ENCODE peak calls at places on chromosomes 16 and 17, in seven cellular contexts. One of them, this sample, is unnamed.

GRCh38 chr16:12311309-12311708 is 334.8 kb downstream of the SNX29 start:
- DNase-seq in lung: no peak
- DNase-seq in lower lobe of right lung: no peak
- DNase-seq in body of pancreas: no peak
- DNase-seq in kidney: no peak
- DNase-seq in OCI-LY7: no peak
- DNase-seq in PC-9: no peak
- DNase-seq in this sample: peak; percentile 52

GRCh38 chr16:970379-970765 is 412 bp downstream of the LMF1 start:
- DNase-seq in lung: no peak
- DNase-seq in lower lobe of right lung: peak; percentile 57
- DNase-seq in PC-9: no peak
- DNase-seq in kidney: no peak
- DNase-seq in OCI-LY7: no peak
- DNase-seq in body of pancreas: no peak
- DNase-seq in this sample: peak; percentile 91

GRCh38 chr16:9124908-9125584 is 33.6 kb downstream of the HAPSTR1 start:
- DNase-seq in PC-9: no peak
- DNase-seq in lung: peak; percentile 27
- DNase-seq in kidney: no peak
- DNase-seq in body of pancreas: no peak
- DNase-seq in OCI-LY7: no peak
- DNase-seq in lower lobe of right lung: no peak
- DNase-seq in this sample: peak; percentile 73

GRCh38 chr17:69042308-69042707 is 18.4 kb downstream of the ABCA9 start:
- DNase-seq in PC-9: no peak
- DNase-seq in lung: no peak
- DNase-seq in lower lobe of right lung: no peak
- DNase-seq in body of pancreas: no peak
- DNase-seq in OCI-LY7: no peak
- DNase-seq in kidney: no peak
- DNase-seq in this sample: no peak

GRCh38 chr17:40071720-40072480 is 9.1 kb downstream of the THRA start:
- DNase-seq in OCI-LY7: no peak
- DNase-seq in body of pancreas: peak; percentile 95
- DNase-seq in lower lobe of right lung: peak; percentile 85
- DNase-seq in lung: peak; percentile 84
- DNase-seq in kidney: peak; percentile 96
- DNase-seq in PC-9: no peak
- DNase-seq in this sample: peak; percentile 36

GRCh38 chr17:69300222-69300621 is 26.7 kb downstream of the ABCA5 start:
- DNase-seq in PC-9: no peak
- DNase-seq in kidney: no peak
- DNase-seq in lower lobe of right lung: no peak
- DNase-seq in lung: no peak
- DNase-seq in body of pancreas: no peak
- DNase-seq in OCI-LY7: no peak
- DNase-seq in this sample: no peak

GRCh38 chr17:13728751-13729150 is 127.0 kb upstream of the HS3ST3A1 start:
- DNase-seq in PC-9: no peak
- DNase-seq in lung: no peak
- DNase-seq in body of pancreas: no peak
- DNase-seq in OCI-LY7: no peak
- DNase-seq in kidney: no peak
- DNase-seq in lower lobe of right lung: no peak
- DNase-seq in this sample: no peak

GRCh38 chr16:31305219-31305618 is 45.4 kb downstream of the ITGAM start:
- DNase-seq in PC-9: no peak
- DNase-seq in lung: no peak
- DNase-seq in kidney: no peak
- DNase-seq in lower lobe of right lung: no peak
- DNase-seq in OCI-LY7: no peak
- DNase-seq in body of pancreas: no peak
- DNase-seq in this sample: no peak

GRCh38 chr17:31699281-31699680 is 159.8 kb downstream of the COPRS start:
- DNase-seq in body of pancreas: peak; percentile 15
- DNase-seq in kidney: no peak
- DNase-seq in lower lobe of right lung: no peak
- DNase-seq in OCI-LY7: no peak
- DNase-seq in lung: no peak
- DNase-seq in PC-9: no peak
- DNase-seq in this sample: no peak

GRCh38 chr17:74635418-74635817 is 11.9 kb upstream of the CD300E start:
- DNase-seq in kidney: no peak
- DNase-seq in lower lobe of right lung: no peak
- DNase-seq in PC-9: no peak
- DNase-seq in body of pancreas: no peak
- DNase-seq in OCI-LY7: no peak
- DNase-seq in lung: no peak
- DNase-seq in this sample: peak; percentile 55

GRCh38 chr17:31758646-31759045 is 100.4 kb downstream of the COPRS start:
- DNase-seq in lung: no peak
- DNase-seq in OCI-LY7: no peak
- DNase-seq in body of pancreas: no peak
- DNase-seq in lower lobe of right lung: no peak
- DNase-seq in PC-9: no peak
- DNase-seq in kidney: no peak
- DNase-seq in this sample: no peak

DNA sequence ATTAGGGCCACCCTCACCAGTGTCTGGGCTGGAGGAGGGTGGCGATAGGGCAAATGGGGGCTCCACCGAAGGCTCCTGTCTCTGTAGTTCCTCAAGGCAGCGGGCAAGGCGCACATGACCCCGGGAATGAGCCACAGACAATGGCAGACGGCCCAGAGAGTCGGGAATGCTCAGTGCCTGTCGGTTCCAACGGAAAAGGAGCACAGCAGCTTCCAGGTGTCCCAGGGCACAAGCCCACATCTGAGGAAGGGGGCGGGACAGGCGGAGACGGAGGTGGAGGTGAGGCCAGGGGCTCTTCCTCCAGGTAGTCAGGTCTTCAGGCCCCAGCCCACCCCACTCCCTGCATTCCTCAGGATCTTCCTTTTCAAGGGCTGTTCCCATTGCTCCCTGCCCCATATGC is 5.1 kb upstream of the SPAG7 start:
- DNase-seq in lower lobe of right lung: no peak
- DNase-seq in kidney: peak; percentile 65
- DNase-seq in PC-9: no peak
- DNase-seq in body of pancreas: no peak
- DNase-seq in OCI-LY7: no peak
- DNase-seq in lung: no peak
- DNase-seq in this sample: peak; percentile 83
- H3K36me3 ChIP-seq in lower lobe of right lung: peaks cover 81% of the 10 kb centered on the region
- H3K36me3 ChIP-seq in kidney: peaks cover 19% of the 10 kb centered on the region
- H3K36me3 ChIP-seq in PC-9: no peaks in the 10 kb centered on the region
- H3K36me3 ChIP-seq in body of pancreas: no peaks in the 10 kb centered on the region
- H3K36me3 ChIP-seq in OCI-LY7: peaks cover 37% of the 10 kb centered on the region
- H3K36me3 ChIP-seq in lung: peaks cover 53% of the 10 kb centered on the region
- H3K36me3 ChIP-seq in this sample: peaks cover 6% of the 10 kb centered on the region

GRCh38 chr16:20674684-20675487 is 22.6 kb downstream of the ACSM1 start:
- DNase-seq in kidney: no peak
- DNase-seq in PC-9: no peak
- DNase-seq in OCI-LY7: no peak
- DNase-seq in body of pancreas: peak; percentile 31
- DNase-seq in lung: no peak
- DNase-seq in lower lobe of right lung: no peak
- DNase-seq in this sample: no peak

GRCh38 chr16:20676268-20676828 is 21.1 kb downstream of the ACSM1 start:
- DNase-seq in OCI-LY7: no peak
- DNase-seq in kidney: no peak
- DNase-seq in PC-9: no peak
- DNase-seq in lung: no peak
- DNase-seq in lower lobe of right lung: no peak
- DNase-seq in body of pancreas: peak; percentile 73
- DNase-seq in this sample: no peak

GRCh38 chr16:20676867-20677266 is 20.6 kb downstream of the ACSM1 start:
- DNase-seq in body of pancreas: no peak
- DNase-seq in PC-9: no peak
- DNase-seq in lower lobe of right lung: no peak
- DNase-seq in lung: no peak
- DNase-seq in OCI-LY7: no peak
- DNase-seq in kidney: no peak
- DNase-seq in this sample: no peak

GRCh38 chr16:20673882-20674683 is 23.4 kb downstream of the ACSM1 start:
- DNase-seq in body of pancreas: no peak
- DNase-seq in lung: no peak
- DNase-seq in OCI-LY7: no peak
- DNase-seq in kidney: no peak
- DNase-seq in PC-9: peak; percentile 75
- DNase-seq in lower lobe of right lung: no peak
- DNase-seq in this sample: no peak

DNA sequence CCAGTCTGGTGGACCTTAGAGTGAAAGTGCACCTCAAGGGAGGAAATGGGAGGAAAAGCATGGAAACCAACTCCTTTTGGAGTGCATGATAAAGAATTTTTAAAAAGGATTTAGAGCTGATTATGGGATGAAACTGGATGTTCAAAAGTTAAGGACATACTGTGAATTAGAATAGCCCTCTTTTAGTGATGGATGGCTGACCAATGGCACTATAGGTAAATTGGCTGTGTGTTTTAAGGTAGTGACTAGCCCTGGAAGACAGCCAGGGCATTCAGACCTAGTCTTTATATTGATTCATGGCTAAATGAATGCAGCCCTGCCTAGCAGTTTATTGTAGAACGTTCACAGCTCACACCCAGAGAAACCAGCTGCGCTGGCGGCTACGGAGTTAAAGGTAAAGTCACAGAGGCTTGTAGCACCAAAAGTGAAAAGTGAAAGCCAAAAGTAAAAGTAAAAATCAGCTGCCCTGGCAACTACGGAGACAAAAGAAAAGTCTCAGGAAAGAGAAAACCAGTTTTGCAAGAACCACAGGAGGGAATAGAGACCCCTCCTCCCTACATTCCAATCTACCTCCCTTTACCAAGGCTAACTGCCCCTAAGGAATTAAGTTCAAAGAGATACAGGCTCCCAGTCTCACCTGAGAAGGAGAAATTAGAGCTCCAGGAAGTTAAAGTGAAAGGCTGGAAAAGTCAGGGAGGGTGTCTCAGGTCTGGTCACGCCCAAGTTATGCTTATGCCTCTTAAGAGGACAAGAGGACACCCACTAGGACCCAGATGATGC is 21.8 kb downstream of the ACSM1 start:
- DNase-seq in kidney: no peak
- DNase-seq in lung: peak; percentile 39
- DNase-seq in body of pancreas: peak; percentile 77
- DNase-seq in lower lobe of right lung: peak; percentile 49
- DNase-seq in PC-9: peak; percentile 95
- DNase-seq in OCI-LY7: no peak
- DNase-seq in this sample: peak; percentile 16
- H3K4me3 ChIP-seq in kidney: peak overlapping the region; percentile 63
- H3K4me3 ChIP-seq in lung: peak overlapping the region; percentile 20
- H3K4me3 ChIP-seq in body of pancreas: peak overlapping the region; percentile 14
- H3K4me3 ChIP-seq in lower lobe of right lung: peak overlapping the region; percentile 47
- H3K4me3 ChIP-seq in PC-9: peak overlapping the region; percentile 47
- H3K4me3 ChIP-seq in OCI-LY7: no peak overlapping the region
- H3K4me3 ChIP-seq in this sample: peak overlapping the region; percentile 3

GRCh38 chr17:8475820-8476219 is 40.1 kb downstream of the NDEL1 start:
- DNase-seq in body of pancreas: no peak
- DNase-seq in lower lobe of right lung: no peak
- DNase-seq in kidney: no peak
- DNase-seq in PC-9: no peak
- DNase-seq in OCI-LY7: no peak
- DNase-seq in lung: no peak
- DNase-seq in this sample: peak; percentile 28

GRCh38 chr17:8479431-8479947 is 43.8 kb downstream of the NDEL1 start:
- DNase-seq in OCI-LY7: no peak
- DNase-seq in PC-9: no peak
- DNase-seq in lung: no peak
- DNase-seq in kidney: no peak
- DNase-seq in lower lobe of right lung: no peak
- DNase-seq in body of pancreas: no peak
- DNase-seq in this sample: peak; percentile 14

GRCh38 chr17:8476741-8477140 is 41.1 kb downstream of the NDEL1 start:
- DNase-seq in lower lobe of right lung: no peak
- DNase-seq in PC-9: no peak
- DNase-seq in OCI-LY7: no peak
- DNase-seq in kidney: no peak
- DNase-seq in lung: no peak
- DNase-seq in body of pancreas: no peak
- DNase-seq in this sample: peak; percentile 26

GRCh38 chr17:8480011-8480976 is 44.6 kb downstream of the NDEL1 start:
- DNase-seq in PC-9: no peak
- DNase-seq in lung: no peak
- DNase-seq in kidney: no peak
- DNase-seq in lower lobe of right lung: no peak
- DNase-seq in OCI-LY7: no peak
- DNase-seq in body of pancreas: no peak
- DNase-seq in this sample: peak; percentile 24

DNA sequence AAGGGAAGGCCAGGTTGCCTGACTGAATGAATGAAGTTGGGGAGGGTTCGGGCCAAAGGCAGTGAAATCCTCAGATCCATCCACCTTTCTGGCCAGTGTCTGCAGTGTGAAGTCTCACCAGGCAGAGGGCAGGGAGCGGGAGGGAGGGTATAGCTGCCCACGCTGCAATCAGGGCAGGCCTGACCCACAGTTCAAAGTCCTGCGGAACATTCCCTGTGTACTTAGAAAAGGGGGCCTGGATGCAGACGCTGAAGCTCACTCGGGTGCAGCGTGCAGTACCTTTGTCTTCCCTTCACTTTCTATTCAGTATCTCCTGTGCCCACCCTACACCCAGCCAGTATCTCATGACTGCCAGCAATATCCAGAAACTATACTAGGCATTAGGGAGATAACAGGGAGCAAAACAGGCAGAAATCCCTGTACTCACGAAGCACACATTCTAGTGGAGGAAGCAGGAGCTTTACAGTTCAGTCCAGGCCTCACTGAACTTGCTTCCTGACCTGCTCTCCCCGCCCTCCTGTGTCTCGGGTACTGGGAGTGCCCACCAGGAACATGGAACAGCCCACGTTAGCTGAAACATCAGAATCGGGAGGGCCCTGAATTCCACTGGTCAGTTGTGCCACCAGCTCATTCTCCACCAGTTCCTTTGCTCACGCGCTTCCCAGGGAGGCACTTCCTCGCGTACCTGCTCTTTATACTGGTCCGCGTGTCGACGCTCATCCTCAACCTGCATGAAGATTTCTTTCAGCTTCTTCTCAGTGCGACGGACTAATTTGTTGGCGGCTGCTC is 42.2 kb downstream of the NDEL1 start:
- DNase-seq in kidney: no peak
- DNase-seq in body of pancreas: no peak
- DNase-seq in lower lobe of right lung: no peak
- DNase-seq in PC-9: no peak
- DNase-seq in OCI-LY7: no peak
- DNase-seq in lung: no peak
- DNase-seq in this sample: peak; percentile 26
- H3K36me3 ChIP-seq in kidney: peaks cover 36% of the 10 kb centered on the region
- H3K36me3 ChIP-seq in body of pancreas: peaks cover 9% of the 10 kb centered on the region
- H3K36me3 ChIP-seq in lower lobe of right lung: peaks cover 98% of the 10 kb centered on the region
- H3K36me3 ChIP-seq in PC-9: no peaks in the 10 kb centered on the region
- H3K36me3 ChIP-seq in OCI-LY7: peaks cover 96% of the 10 kb centered on the region
- H3K36me3 ChIP-seq in lung: peaks cover 58% of the 10 kb centered on the region
- H3K36me3 ChIP-seq in this sample: peaks cover 62% of the 10 kb centered on the region

DNA sequence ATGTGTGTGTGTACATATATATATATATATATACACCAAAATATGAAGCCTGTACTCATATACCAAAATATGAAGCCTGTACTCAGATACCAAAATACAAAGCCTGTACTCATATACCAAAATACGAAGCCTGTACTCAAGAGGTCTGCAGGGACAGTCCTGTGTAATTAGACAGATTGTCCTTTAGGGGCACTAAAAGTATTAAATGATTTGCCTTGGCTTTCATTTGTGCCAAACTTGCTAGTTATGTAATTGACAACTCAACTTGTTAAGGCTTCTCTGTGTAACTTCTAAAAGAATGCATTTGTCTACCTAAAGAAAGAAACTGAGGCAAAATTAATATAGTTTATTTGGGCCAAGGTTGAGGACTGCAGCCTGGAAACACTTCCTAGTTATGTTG is 30.8 kb upstream of the DHX40 start:
- DNase-seq in OCI-LY7: peak; percentile 34
- DNase-seq in body of pancreas: no peak
- DNase-seq in lung: no peak
- DNase-seq in PC-9: no peak
- DNase-seq in lower lobe of right lung: no peak
- DNase-seq in kidney: no peak
- DNase-seq in this sample: peak; percentile 31
- H3K4me3 ChIP-seq in OCI-LY7: no peak overlapping the region
- H3K4me3 ChIP-seq in body of pancreas: no peak overlapping the region
- H3K4me3 ChIP-seq in lung: no peak overlapping the region
- H3K4me3 ChIP-seq in PC-9: no peak overlapping the region
- H3K4me3 ChIP-seq in lower lobe of right lung: no peak overlapping the region
- H3K4me3 ChIP-seq in kidney: no peak overlapping the region
- H3K4me3 ChIP-seq in this sample: no peak overlapping the region

This sample was measured in H7.